ENCODE peak calls at places on chromosomes 13 and 19, in four cellular contexts. One of them, this sample, is unnamed.

GRCh38 chr13:52664269-52664668 is 11.6 kb downstream of the SUGT1 start:
- DNase-seq in IMR-90: no peak
- DNase-seq in H1: no peak
- DNase-seq in mesendoderm: no peak
- DNase-seq in this sample: no peak

GRCh38 chr19:10353793-10354391 is 14.5 kb upstream of the ICAM3 start:
- DNase-seq in mesendoderm: peak; percentile 97
- DNase-seq in IMR-90: peak; percentile 17
- DNase-seq in H1: peak; percentile 91
- DNase-seq in this sample: no peak

GRCh38 chr19:55209430-55210119 is at the start of gene PTPRH:
- DNase-seq in mesendoderm: no peak
- DNase-seq in IMR-90: no peak
- DNase-seq in H1: no peak
- DNase-seq in this sample: no peak

GRCh38 chr13:26563713-26564112 is 6.2 kb downstream of the WASF3 start:
- DNase-seq in H1: no peak
- DNase-seq in IMR-90: no peak
- DNase-seq in mesendoderm: no peak
- DNase-seq in this sample: no peak

GRCh38 chr19:12749938-12750521 is 1.6 kb upstream of the BEST2 start:
- DNase-seq in H1: no peak
- DNase-seq in IMR-90: peak; percentile 56
- DNase-seq in mesendoderm: no peak
- DNase-seq in this sample: peak; percentile 93

GRCh38 chr13:62747629-62748028 is 1332.0 kb upstream of the PCDH20 start:
- DNase-seq in mesendoderm: peak; percentile 51
- DNase-seq in H1: no peak
- DNase-seq in IMR-90: peak; percentile 51
- DNase-seq in this sample: peak; percentile 37

GRCh38 chr13:42997381-42997780 is 5.3 kb upstream of the EPSTI1 start:
- DNase-seq in H1: no peak
- DNase-seq in mesendoderm: no peak
- DNase-seq in IMR-90: peak; percentile 40
- DNase-seq in this sample: no peak

GRCh38 chr19:58538257-58539168 is 5.4 kb upstream of the TRIM28 start:
- DNase-seq in H1: no peak
- DNase-seq in mesendoderm: peak; percentile 94
- DNase-seq in IMR-90: no peak
- DNase-seq in this sample: no peak

GRCh38 chr19:2561895-2562294 is 86.0 kb downstream of the GADD45B start:
- DNase-seq in IMR-90: no peak
- DNase-seq in mesendoderm: no peak
- DNase-seq in H1: no peak
- DNase-seq in this sample: no peak

GRCh38 chr19:4896372-4896771 is 6.3 kb downstream of the ARRDC5 start:
- DNase-seq in mesendoderm: no peak
- DNase-seq in H1: no peak
- DNase-seq in IMR-90: peak; percentile 47
- DNase-seq in this sample: no peak

GRCh38 chr19:37948362-37948761 is 41.4 kb downstream of the SIPA1L3 start:
- DNase-seq in H1: no peak
- DNase-seq in IMR-90: no peak
- DNase-seq in mesendoderm: no peak
- DNase-seq in this sample: no peak

GRCh38 chr19:37950471-37951175 is 43.6 kb downstream of the SIPA1L3 start:
- DNase-seq in mesendoderm: no peak
- DNase-seq in H1: no peak
- DNase-seq in IMR-90: no peak
- DNase-seq in this sample: no peak

GRCh38 chr19:37946132-37946531 is 39.1 kb downstream of the SIPA1L3 start:
- DNase-seq in H1: no peak
- DNase-seq in mesendoderm: no peak
- DNase-seq in IMR-90: no peak
- DNase-seq in this sample: no peak

GRCh38 chr19:37951816-37952210 is 44.8 kb downstream of the SIPA1L3 start:
- DNase-seq in H1: no peak
- DNase-seq in mesendoderm: peak; percentile 60
- DNase-seq in IMR-90: no peak
- DNase-seq in this sample: peak; percentile 66

DNA sequence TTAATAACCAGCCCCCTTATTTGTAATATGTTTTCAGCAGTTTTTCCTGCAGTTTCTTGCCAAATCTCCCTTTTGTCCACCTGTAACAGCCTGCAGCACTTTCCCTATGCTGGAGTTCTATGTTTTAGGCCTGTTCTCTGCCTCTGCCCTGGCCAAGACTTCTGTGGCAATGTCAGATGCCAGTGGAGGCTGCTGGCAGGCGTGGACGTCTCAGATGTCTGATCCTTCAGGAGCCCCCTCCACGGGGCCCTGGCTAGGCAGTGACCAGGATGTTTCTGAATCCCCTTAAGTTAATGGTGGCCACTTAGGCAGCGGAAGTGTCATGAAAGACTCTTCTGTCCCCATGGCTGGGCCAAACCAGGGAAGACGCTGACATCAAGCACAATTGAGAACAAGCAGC is 40.8 kb downstream of the SIPA1L3 start:
- DNase-seq in H1: no peak
- DNase-seq in mesendoderm: no peak
- DNase-seq in IMR-90: no peak
- DNase-seq in this sample: no peak
- H3K4me1 ChIP-seq in H1: peaks cover 5% of the 10 kb centered on the region
- H3K4me1 ChIP-seq in mesendoderm: no peaks in the 10 kb centered on the region
- H3K4me1 ChIP-seq in IMR-90: no peaks in the 10 kb centered on the region
- H3K4me1 ChIP-seq in this sample: no peaks in the 10 kb centered on the region

GRCh38 chr13:30957258-30957943 is 24.9 kb downstream of the TEX26 start:
- DNase-seq in IMR-90: no peak
- DNase-seq in mesendoderm: no peak
- DNase-seq in H1: no peak
- DNase-seq in this sample: no peak
- H3K4ac ChIP-seq in IMR-90: no peak overlapping the region
- H3K4ac ChIP-seq in mesendoderm: no peak overlapping the region
- H3K4ac ChIP-seq in H1: no peak overlapping the region
- H3K4ac ChIP-seq in this sample: no peak overlapping the region

GRCh38 chr13:98959299-98959698 is 18.6 kb downstream of the DOCK9 start:
- DNase-seq in mesendoderm: no peak
- DNase-seq in IMR-90: no peak
- DNase-seq in H1: no peak
- DNase-seq in this sample: no peak

GRCh38 chr13:98960331-98961203 is 17.3 kb downstream of the DOCK9 start:
- DNase-seq in mesendoderm: no peak
- DNase-seq in IMR-90: no peak
- DNase-seq in H1: no peak
- DNase-seq in this sample: peak; percentile 26

GRCh38 chr13:98959775-98960325 is 18.0 kb downstream of the DOCK9 start:
- DNase-seq in H1: no peak
- DNase-seq in mesendoderm: no peak
- DNase-seq in IMR-90: no peak
- DNase-seq in this sample: no peak

GRCh38 chr13:98962901-98963594 is 14.8 kb downstream of the DOCK9 start:
- DNase-seq in H1: no peak
- DNase-seq in mesendoderm: no peak
- DNase-seq in IMR-90: no peak
- DNase-seq in this sample: no peak

DNA sequence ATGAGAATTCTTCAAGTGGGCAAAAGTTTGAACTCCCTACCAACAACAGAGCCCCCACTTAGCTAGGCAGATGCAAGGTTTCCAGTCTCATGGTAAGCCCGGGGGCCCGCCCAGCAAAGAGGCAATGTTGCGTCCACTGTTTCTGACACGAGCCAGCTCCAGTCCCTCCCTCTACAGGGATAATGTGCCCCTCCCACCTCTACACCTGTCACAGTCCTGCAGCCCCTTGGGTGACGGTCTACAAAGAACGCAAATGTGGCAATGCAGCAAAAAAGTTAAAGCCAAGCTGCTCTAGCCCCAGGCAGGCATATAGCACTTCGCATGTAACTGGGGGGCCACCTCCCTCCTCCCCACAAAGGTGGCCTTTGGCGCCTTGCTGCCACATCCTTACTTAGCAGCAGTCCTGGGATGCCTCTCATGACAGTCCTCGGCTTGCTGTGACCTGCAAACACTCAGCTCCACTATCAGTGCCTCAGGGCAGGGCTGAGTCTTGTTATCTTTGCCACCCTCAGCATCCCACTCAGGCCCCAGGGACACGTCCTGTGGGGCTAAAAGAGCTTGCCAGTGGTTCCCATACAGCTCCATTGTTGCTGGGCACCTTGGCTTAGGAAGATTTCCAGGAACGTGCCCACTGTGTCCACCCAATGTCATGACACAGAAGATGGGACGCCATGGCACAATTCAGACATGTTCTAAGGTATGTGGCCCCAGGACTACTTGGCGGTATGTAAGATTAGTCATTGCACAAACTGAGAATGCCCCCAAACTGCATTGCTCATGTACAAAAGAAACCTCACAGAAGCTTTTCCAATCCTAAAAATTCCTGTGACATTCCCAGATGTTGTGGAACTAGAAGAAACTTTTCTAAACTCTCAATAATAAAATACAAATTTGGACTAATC is 16.4 kb downstream of the DOCK9 start:
- DNase-seq in H1: no peak
- DNase-seq in mesendoderm: no peak
- DNase-seq in IMR-90: no peak
- DNase-seq in this sample: peak; percentile 94
- H3K4me1 ChIP-seq in H1: peaks cover 2% of the 10 kb centered on the region
- H3K4me1 ChIP-seq in mesendoderm: no peaks in the 10 kb centered on the region
- H3K4me1 ChIP-seq in IMR-90: no peaks in the 10 kb centered on the region
- H3K4me1 ChIP-seq in this sample: peaks cover 20% of the 10 kb centered on the region

DNA sequence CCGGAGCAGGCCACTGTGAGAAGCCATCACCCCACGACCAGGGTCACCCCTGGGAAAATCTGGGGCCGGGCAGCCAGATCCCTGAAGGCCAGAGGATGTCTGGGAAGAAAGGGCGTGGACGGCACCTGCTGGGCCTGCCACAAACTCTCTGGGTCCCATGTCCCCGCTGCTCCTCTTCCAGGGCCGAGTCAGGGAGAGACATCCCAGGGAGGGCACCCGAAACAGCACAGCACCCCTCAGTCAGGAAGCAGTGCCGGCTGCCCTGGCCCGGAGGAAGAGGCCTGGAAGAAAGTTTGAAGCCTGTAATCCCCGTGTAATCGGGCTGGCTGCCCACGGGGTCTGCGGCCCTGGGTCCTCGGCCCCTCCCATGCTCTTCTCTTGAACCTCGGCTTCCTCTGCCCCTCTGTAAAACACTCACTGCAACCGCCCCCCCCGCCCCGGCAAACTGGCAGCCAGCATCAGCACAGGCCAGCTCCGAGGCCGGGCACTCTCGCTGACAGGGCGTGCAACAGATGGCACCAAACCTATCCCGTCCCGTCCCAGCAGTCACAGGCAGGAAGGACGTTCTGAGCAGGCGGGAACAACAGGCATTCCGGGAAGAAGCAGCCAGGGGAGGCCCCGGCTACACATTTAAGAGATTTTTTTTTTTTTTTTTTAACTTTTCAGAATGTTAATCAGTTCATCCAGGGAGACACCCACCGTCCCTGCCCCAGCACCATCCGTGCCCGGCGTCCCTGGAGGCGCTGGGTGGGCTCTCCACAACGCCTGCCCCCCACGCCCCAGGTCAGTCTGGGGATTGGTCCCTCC is 1.5 kb downstream of the SBNO2 start:
- DNase-seq in mesendoderm: peak; percentile 65
- DNase-seq in H1: no peak
- DNase-seq in IMR-90: peak; percentile 48
- DNase-seq in this sample: peak; percentile 51
- H3K4ac ChIP-seq in mesendoderm: no peak overlapping the region
- H3K4ac ChIP-seq in H1: no peak overlapping the region
- H3K4ac ChIP-seq in IMR-90: peak overlapping the region; percentile 94
- H3K4ac ChIP-seq in this sample: peak overlapping the region; percentile 97

GRCh38 chr19:1410136-1410786 is 2.9 kb downstream of the DAZAP1 start:
- DNase-seq in H1: no peak
- DNase-seq in IMR-90: peak; percentile 63
- DNase-seq in mesendoderm: no peak
- DNase-seq in this sample: no peak

GRCh38 chr19:1412323-1412923 is 5.0 kb downstream of the DAZAP1 start:
- DNase-seq in H1: no peak
- DNase-seq in IMR-90: no peak
- DNase-seq in mesendoderm: no peak
- DNase-seq in this sample: no peak

GRCh38 chr19:1412995-1413889 is 5.9 kb downstream of the DAZAP1 start:
- DNase-seq in IMR-90: no peak
- DNase-seq in mesendoderm: no peak
- DNase-seq in H1: no peak
- DNase-seq in this sample: no peak

GRCh38 chr19:1410789-1411188 is 3.4 kb downstream of the DAZAP1 start:
- DNase-seq in IMR-90: no peak
- DNase-seq in mesendoderm: no peak
- DNase-seq in H1: no peak
- DNase-seq in this sample: no peak

GRCh38 chr19:1411255-1412191 is 4.1 kb downstream of the DAZAP1 start:
- DNase-seq in mesendoderm: no peak
- DNase-seq in H1: no peak
- DNase-seq in IMR-90: peak; percentile 54
- DNase-seq in this sample: peak; percentile 44
- H3K4me1 ChIP-seq in mesendoderm: peaks cover 17% of the 10 kb centered on the region
- H3K4me1 ChIP-seq in H1: peaks cover 35% of the 10 kb centered on the region
- H3K4me1 ChIP-seq in IMR-90: peaks cover 38% of the 10 kb centered on the region
- H3K4me1 ChIP-seq in this sample: peaks cover 41% of the 10 kb centered on the region

GRCh38 chr19:35756373-35757230 is at the start of gene HSPB6:
- DNase-seq in H1: no peak
- DNase-seq in IMR-90: peak; percentile 72
- DNase-seq in mesendoderm: peak; percentile 65
- DNase-seq in this sample: no peak
- H3K4ac ChIP-seq in H1: no peak within 1 kb of the TSS
- H3K4ac ChIP-seq in IMR-90: peak within 1 kb of the TSS; percentile 91
- H3K4ac ChIP-seq in mesendoderm: peak within 1 kb of the TSS; percentile 82
- H3K4ac ChIP-seq in this sample: peak within 1 kb of the TSS; percentile 71

GRCh38 chr13:59546178-59546577 is 617.5 kb downstream of the DIAPH3 start:
- DNase-seq in IMR-90: no peak
- DNase-seq in mesendoderm: no peak
- DNase-seq in H1: no peak
- DNase-seq in this sample: no peak
- H3K4me1 ChIP-seq in IMR-90: no peaks in the 10 kb centered on the region
- H3K4me1 ChIP-seq in mesendoderm: no peaks in the 10 kb centered on the region
- H3K4me1 ChIP-seq in H1: no peaks in the 10 kb centered on the region
- H3K4me1 ChIP-seq in this sample: no peaks in the 10 kb centered on the region